ENCODE peak calls at places on chromosomes 4 and X, in eight cellular contexts. One of them, this sample, is unnamed.

GRCh38 chr4:61580721-61581377 is 380.7 kb downstream of the ADGRL3 start:
- DNase-seq in tibial artery: no peak
- DNase-seq in heart right ventricle: no peak
- DNase-seq in esophagus squamous epithelium: no peak
- DNase-seq in ovary: no peak
- DNase-seq in Peyer's patch: no peak
- DNase-seq in IMR-90: peak; percentile 4
- DNase-seq in pancreas: no peak
- DNase-seq in this sample: no peak

GRCh38 chr4:156693557-156693956 is 278.0 kb downstream of the PDGFC start:
- DNase-seq in tibial artery: no peak
- DNase-seq in heart right ventricle: no peak
- DNase-seq in esophagus squamous epithelium: no peak
- DNase-seq in ovary: no peak
- DNase-seq in Peyer's patch: no peak
- DNase-seq in IMR-90: no peak
- DNase-seq in pancreas: no peak
- DNase-seq in this sample: no peak

GRCh38 chr4:26420438-26420837 is 69.8 kb downstream of the CCKAR start:
- DNase-seq in tibial artery: no peak
- DNase-seq in heart right ventricle: no peak
- DNase-seq in esophagus squamous epithelium: no peak
- DNase-seq in ovary: no peak
- DNase-seq in Peyer's patch: no peak
- DNase-seq in IMR-90: peak; percentile 94
- DNase-seq in pancreas: no peak
- DNase-seq in this sample: peak; percentile 36

GRCh38 chr4:37827030-37827705 is 682 bp downstream of the PGM2 start:
- DNase-seq in tibial artery: no peak
- DNase-seq in heart right ventricle: no peak
- DNase-seq in esophagus squamous epithelium: no peak
- DNase-seq in ovary: no peak
- DNase-seq in Peyer's patch: no peak
- DNase-seq in IMR-90: peak; percentile 61
- DNase-seq in pancreas: no peak
- DNase-seq in this sample: peak; percentile 23

GRCh38 chrX:103610282-103610681 is 2.5 kb downstream of the TCEAL3 start:
- DNase-seq in tibial artery: no peak
- DNase-seq in heart right ventricle: no peak
- DNase-seq in esophagus squamous epithelium: no peak
- DNase-seq in ovary: no peak
- DNase-seq in Peyer's patch: no peak
- DNase-seq in IMR-90: no peak
- DNase-seq in pancreas: no peak
- DNase-seq in this sample: no peak

GRCh38 chr4:130639871-130640270 is 1543.9 kb downstream of the C4orf33 start:
- DNase-seq in tibial artery: no peak
- DNase-seq in heart right ventricle: no peak
- DNase-seq in esophagus squamous epithelium: no peak
- DNase-seq in ovary: no peak
- DNase-seq in Peyer's patch: no peak
- DNase-seq in IMR-90: no peak
- DNase-seq in pancreas: no peak
- DNase-seq in this sample: no peak

GRCh38 chr4:7769936-7770674 is 169.6 kb downstream of the AFAP1 start:
- DNase-seq in tibial artery: peak; percentile 64
- DNase-seq in heart right ventricle: no peak
- DNase-seq in esophagus squamous epithelium: no peak
- DNase-seq in ovary: no peak
- DNase-seq in Peyer's patch: peak; percentile 50
- DNase-seq in IMR-90: peak; percentile 25
- DNase-seq in pancreas: no peak
- DNase-seq in this sample: peak; percentile 20

GRCh38 chrX:79117078-79117477 is 27.4 kb upstream of the GPR174 start:
- DNase-seq in tibial artery: no peak
- DNase-seq in heart right ventricle: no peak
- DNase-seq in esophagus squamous epithelium: no peak
- DNase-seq in ovary: no peak
- DNase-seq in Peyer's patch: no peak
- DNase-seq in IMR-90: no peak
- DNase-seq in pancreas: no peak
- DNase-seq in this sample: peak; percentile 79

GRCh38 chr4:15914291-15914690 is 24.2 kb downstream of the FGFBP1 start:
- DNase-seq in tibial artery: no peak
- DNase-seq in heart right ventricle: no peak
- DNase-seq in esophagus squamous epithelium: no peak
- DNase-seq in ovary: no peak
- DNase-seq in Peyer's patch: no peak
- DNase-seq in IMR-90: peak; percentile 54
- DNase-seq in pancreas: no peak
- DNase-seq in this sample: no peak

GRCh38 chrX:107716045-107716684 is 59.4 kb downstream of the TSC22D3 start:
- DNase-seq in tibial artery: peak; percentile 66
- DNase-seq in heart right ventricle: peak; percentile 24
- DNase-seq in esophagus squamous epithelium: no peak
- DNase-seq in ovary: peak; percentile 48
- DNase-seq in Peyer's patch: no peak
- DNase-seq in IMR-90: peak; percentile 21
- DNase-seq in pancreas: no peak
- DNase-seq in this sample: peak; percentile 38

GRCh38 chrX:40418413-40419195 is 162.2 kb upstream of the ATP6AP2 start:
- DNase-seq in tibial artery: no peak
- DNase-seq in heart right ventricle: no peak
- DNase-seq in esophagus squamous epithelium: no peak
- DNase-seq in ovary: no peak
- DNase-seq in Peyer's patch: no peak
- DNase-seq in IMR-90: no peak
- DNase-seq in pancreas: no peak
- DNase-seq in this sample: no peak

GRCh38 chr4:47623916-47624554 is 139.0 kb downstream of the ATP10D start:
- DNase-seq in tibial artery: no peak
- DNase-seq in heart right ventricle: no peak
- DNase-seq in esophagus squamous epithelium: no peak
- DNase-seq in ovary: no peak
- DNase-seq in Peyer's patch: no peak
- DNase-seq in IMR-90: peak; percentile 73
- DNase-seq in pancreas: no peak
- DNase-seq in this sample: no peak

GRCh38 chrX:40100537-40101429 is 3.0 kb upstream of the BCOR start:
- DNase-seq in tibial artery: no peak
- DNase-seq in heart right ventricle: no peak
- DNase-seq in esophagus squamous epithelium: no peak
- DNase-seq in ovary: no peak
- DNase-seq in Peyer's patch: no peak
- DNase-seq in IMR-90: no peak
- DNase-seq in pancreas: no peak
- DNase-seq in this sample: no peak

GRCh38 chr4:6296026-6296425 is 26.4 kb downstream of the WFS1 start:
- DNase-seq in tibial artery: no peak
- DNase-seq in heart right ventricle: no peak
- DNase-seq in esophagus squamous epithelium: no peak
- DNase-seq in ovary: no peak
- DNase-seq in Peyer's patch: no peak
- DNase-seq in IMR-90: no peak
- DNase-seq in pancreas: no peak
- DNase-seq in this sample: no peak

GRCh38 chr4:140052050-140052449 is 101.9 kb downstream of the MAML3 start:
- DNase-seq in tibial artery: no peak
- DNase-seq in heart right ventricle: peak; percentile 46
- DNase-seq in esophagus squamous epithelium: no peak
- DNase-seq in ovary: peak; percentile 61
- DNase-seq in Peyer's patch: peak; percentile 63
- DNase-seq in IMR-90: peak; percentile 51
- DNase-seq in pancreas: peak; percentile 48
- DNase-seq in this sample: no peak

GRCh38 chrX:84047339-84047738 is 140.7 kb downstream of the RPS6KA6 start:
- DNase-seq in tibial artery: no peak
- DNase-seq in heart right ventricle: no peak
- DNase-seq in esophagus squamous epithelium: no peak
- DNase-seq in ovary: no peak
- DNase-seq in Peyer's patch: no peak
- DNase-seq in IMR-90: no peak
- DNase-seq in pancreas: no peak
- DNase-seq in this sample: no peak

GRCh38 chr4:156970501-156971167 is 965 bp downstream of the PDGFC start:
- DNase-seq in tibial artery: peak; percentile 82
- DNase-seq in heart right ventricle: peak; percentile 64
- DNase-seq in esophagus squamous epithelium: peak; percentile 1
- DNase-seq in ovary: peak; percentile 70
- DNase-seq in Peyer's patch: peak; percentile 66
- DNase-seq in IMR-90: peak; percentile 62
- DNase-seq in pancreas: peak; percentile 59
- DNase-seq in this sample: peak; percentile 79

DNA sequence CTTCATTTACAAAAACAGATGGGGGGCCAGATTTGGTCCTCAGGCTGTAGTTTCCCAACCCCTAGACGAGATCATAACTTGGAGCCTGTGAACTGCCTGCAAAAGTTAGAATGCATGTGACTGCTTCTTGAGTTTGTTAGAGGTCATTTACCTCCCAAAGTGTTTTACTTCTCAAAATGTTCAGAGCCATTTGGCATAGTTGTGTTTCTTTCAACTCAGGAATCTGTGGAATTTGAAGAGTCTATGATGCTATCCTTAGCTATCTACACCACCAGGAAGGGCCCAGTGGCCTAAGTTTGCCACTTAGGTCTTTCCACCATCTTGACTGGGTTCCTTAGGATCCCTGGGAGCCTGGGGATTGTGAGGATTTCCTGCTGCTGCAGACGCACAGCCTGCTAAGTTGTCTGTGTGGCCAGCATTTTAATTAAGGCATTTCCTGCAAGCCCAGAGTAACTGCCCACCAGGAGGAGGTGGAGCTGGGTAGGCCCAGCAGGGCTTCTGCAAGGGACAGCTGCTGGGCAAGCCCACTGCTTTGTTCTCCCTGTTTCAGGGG is 53.1 kb downstream of the CCNI start:
- DNase-seq in tibial artery: no peak
- DNase-seq in heart right ventricle: no peak
- DNase-seq in esophagus squamous epithelium: no peak
- DNase-seq in ovary: no peak
- DNase-seq in Peyer's patch: no peak
- DNase-seq in IMR-90: peak; percentile 81
- DNase-seq in pancreas: no peak
- DNase-seq in this sample: peak; percentile 92
- H3K36me3 ChIP-seq in tibial artery: peaks cover 71% of the 10 kb centered on the region
- H3K36me3 ChIP-seq in heart right ventricle: peaks cover 22% of the 10 kb centered on the region
- H3K36me3 ChIP-seq in esophagus squamous epithelium: no peaks in the 10 kb centered on the region
- H3K36me3 ChIP-seq in ovary: no peaks in the 10 kb centered on the region
- H3K36me3 ChIP-seq in Peyer's patch: no peaks in the 10 kb centered on the region
- H3K36me3 ChIP-seq in IMR-90: peaks cover 60% of the 10 kb centered on the region
- H3K36me3 ChIP-seq in pancreas: no peaks in the 10 kb centered on the region
- H3K36me3 ChIP-seq in this sample: peaks cover 85% of the 10 kb centered on the region

DNA sequence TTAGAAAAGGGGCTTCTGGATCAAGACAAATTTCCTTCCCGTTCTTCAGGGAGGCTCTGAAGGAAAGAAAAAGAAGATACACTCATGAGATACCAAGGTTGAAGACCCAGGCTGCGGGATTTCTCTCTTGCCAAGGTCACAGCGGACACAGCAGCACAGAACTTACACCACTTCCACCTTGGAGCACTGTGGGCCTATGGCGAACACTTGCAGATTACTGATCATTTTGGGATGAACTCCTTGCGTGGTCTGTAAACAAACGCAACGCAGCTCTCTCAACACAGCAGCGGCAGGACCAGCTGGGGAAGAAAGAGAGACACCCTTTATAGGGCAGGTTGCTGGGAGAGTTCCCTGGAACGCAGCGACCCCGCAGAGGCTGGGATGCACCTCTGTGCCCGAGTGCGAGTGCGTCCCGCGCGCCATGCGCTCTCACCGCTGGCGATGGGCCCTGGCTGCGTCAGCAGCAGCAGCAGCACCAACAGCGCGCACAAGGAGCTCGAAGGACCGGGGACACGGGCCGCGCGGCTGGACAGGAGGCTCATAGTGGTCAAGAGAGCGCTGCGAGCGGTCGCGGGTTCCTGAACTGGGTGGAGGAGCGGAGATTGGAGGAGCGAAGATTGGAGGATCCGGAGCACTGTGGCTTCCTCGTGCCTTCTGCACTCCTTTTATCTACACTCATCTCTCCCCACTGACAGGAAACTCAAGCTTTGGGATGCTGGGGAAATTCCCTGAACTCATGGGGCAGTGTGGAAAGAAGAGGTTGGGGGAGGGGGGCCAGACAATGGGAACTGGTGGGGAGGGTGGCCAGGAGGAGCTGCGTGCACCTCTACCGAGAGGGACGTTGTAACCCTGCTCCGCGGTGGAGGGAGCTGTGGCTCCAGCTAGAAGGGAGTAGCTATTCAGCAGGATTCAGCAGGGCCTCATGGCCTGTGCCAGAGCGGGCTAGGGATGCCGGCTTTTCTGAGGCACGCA is at the start of gene CXCL5:
- DNase-seq in tibial artery: no peak
- DNase-seq in heart right ventricle: peak; percentile 26
- DNase-seq in esophagus squamous epithelium: no peak
- DNase-seq in ovary: peak; percentile 34
- DNase-seq in Peyer's patch: peak; percentile 51
- DNase-seq in IMR-90: peak; percentile 39
- DNase-seq in pancreas: peak; percentile 31
- DNase-seq in this sample: no peak
- H3K4me1 ChIP-seq in tibial artery: peaks cover 8% of the 10 kb centered on the region
- H3K4me1 ChIP-seq in heart right ventricle: peaks cover 13% of the 10 kb centered on the region
- H3K4me1 ChIP-seq in esophagus squamous epithelium: no peaks in the 10 kb centered on the region
- H3K4me1 ChIP-seq in ovary: no peaks in the 10 kb centered on the region
- H3K4me1 ChIP-seq in Peyer's patch: no peaks in the 10 kb centered on the region
- H3K4me1 ChIP-seq in IMR-90: peaks cover 2% of the 10 kb centered on the region
- H3K4me1 ChIP-seq in pancreas: no peaks in the 10 kb centered on the region
- H3K4me1 ChIP-seq in this sample: peaks cover 3% of the 10 kb centered on the region

GRCh38 chr4:74934016-74934821 is 1.3 kb downstream of the PARM1 start:
- DNase-seq in tibial artery: peak; percentile 69
- DNase-seq in heart right ventricle: peak; percentile 35
- DNase-seq in esophagus squamous epithelium: no peak
- DNase-seq in ovary: peak; percentile 41
- DNase-seq in Peyer's patch: peak; percentile 58
- DNase-seq in IMR-90: peak; percentile 14
- DNase-seq in pancreas: peak; percentile 50
- DNase-seq in this sample: peak; percentile 4
- H3K27ac ChIP-seq in tibial artery: peak overlapping the region; percentile 84
- H3K27ac ChIP-seq in heart right ventricle: peak overlapping the region; percentile 65
- H3K27ac ChIP-seq in esophagus squamous epithelium: peak overlapping the region; percentile 59
- H3K27ac ChIP-seq in ovary: no peak overlapping the region
- H3K27ac ChIP-seq in Peyer's patch: peak overlapping the region; percentile 38
- H3K27ac ChIP-seq in IMR-90: no peak overlapping the region
- H3K27ac ChIP-seq in pancreas: no peak overlapping the region
- H3K27ac ChIP-seq in this sample: no peak overlapping the region

DNA sequence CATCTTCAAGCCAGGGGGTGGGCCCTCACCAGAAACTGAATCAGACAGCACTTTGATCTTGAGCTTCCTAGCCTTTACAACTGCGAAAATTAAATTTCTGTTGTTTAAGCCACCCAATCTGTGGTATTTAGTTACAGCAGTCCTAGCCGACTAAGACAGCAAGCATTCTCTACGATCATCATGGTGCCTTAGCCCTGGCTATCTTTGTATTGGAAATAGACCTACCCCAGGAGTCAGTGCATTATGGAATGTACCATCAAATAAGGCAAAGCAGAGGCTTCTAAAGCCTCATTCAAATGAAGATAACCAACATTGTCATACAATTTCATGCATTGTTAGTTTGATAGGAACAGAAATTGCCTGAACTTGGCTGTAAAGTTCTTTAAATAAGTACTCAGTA is 75.0 kb downstream of the PARM1 start:
- DNase-seq in tibial artery: no peak
- DNase-seq in heart right ventricle: no peak
- DNase-seq in esophagus squamous epithelium: no peak
- DNase-seq in ovary: no peak
- DNase-seq in Peyer's patch: no peak
- DNase-seq in IMR-90: no peak
- DNase-seq in pancreas: no peak
- DNase-seq in this sample: no peak
- H3K36me3 ChIP-seq in tibial artery: peaks cover 5% of the 10 kb centered on the region
- H3K36me3 ChIP-seq in heart right ventricle: no peaks in the 10 kb centered on the region
- H3K36me3 ChIP-seq in esophagus squamous epithelium: no peaks in the 10 kb centered on the region
- H3K36me3 ChIP-seq in ovary: no peaks in the 10 kb centered on the region
- H3K36me3 ChIP-seq in Peyer's patch: no peaks in the 10 kb centered on the region
- H3K36me3 ChIP-seq in IMR-90: no peaks in the 10 kb centered on the region
- H3K36me3 ChIP-seq in pancreas: no peaks in the 10 kb centered on the region
- H3K36me3 ChIP-seq in this sample: no peaks in the 10 kb centered on the region

This sample was measured in SJSA1.